ENCODE peak calls at places on chromosomes 7 and 10, in five cellular contexts. U, T, V, H and J are unnamed samples. For H3K27me3, the result is how much of the 10 kb centered on the place peaks cover.

GRCh38 chr7:44104880-44105771 is 981 bp downstream of the AEBP1 start:
- DNase-seq in T (no peak), V (no peak), H (no peak), U (no peak), J (no peak)

GRCh38 chr7:33965116-33965827 is 59.9 kb downstream of the BMPER start:
- DNase-seq in V (no peak), U (no peak), T (no peak), H (no peak), J (no peak)

GRCh38 chr10:6269953-6270867 is 67.5 kb downstream of the PFKFB3 start:
- DNase-seq in T (peak), H (no peak), U (no peak), V (no peak), J (peak)

GRCh38 chr10:3784510-3785250 is at the start of gene KLF6:
- DNase-seq in U (no peak), T (peak), H (peak), V (no peak), J (no peak)

GRCh38 chr10:36666451-36666850 is 458.9 kb upstream of the ANKRD30A start:
- DNase-seq in H (no peak), V (no peak), T (no peak), U (no peak), J (no peak)

GRCh38 chr10:4241724-4242345 is 456.8 kb upstream of the KLF6 start:
- DNase-seq in T (no peak), V (no peak), H (peak), U (no peak), J (no peak)

GRCh38 chr7:2445898-2446555 is 30.2 kb downstream of the GRIFIN start:
- DNase-seq in H (no peak), U (no peak), T (no peak), V (no peak), J (no peak)

GRCh38 chr7:50614721-50615518 is 49.7 kb upstream of the DDC start:
- DNase-seq in T (no peak), H (no peak), V (no peak), U (no peak), J (no peak)

GRCh38 chr10:131569851-131570715 is 258.6 kb upstream of the TCERG1L start:
- DNase-seq in U (peak), H (no peak), T (no peak), V (no peak), J (no peak)

GRCh38 chr7:47032171-47032915 is 549.6 kb downstream of the TNS3 start:
- DNase-seq in V (no peak), T (no peak), U (no peak), H (no peak), J (no peak)

GRCh38 chr10:1739751-1740150 is 2.4 kb upstream of the ADARB2 start:
- DNase-seq in H (no peak), T (no peak), U (peak), V (no peak), J (no peak)

GRCh38 chr10:130498934-130499333 is 362.7 kb downstream of the GLRX3 start:
- DNase-seq in H (no peak), T (no peak), V (no peak), U (no peak), J (no peak)

GRCh38 chr7:33692956-33693355 is 212.4 kb upstream of the BMPER start:
- DNase-seq in T (no peak), U (no peak), H (no peak), V (no peak), J (no peak)

GRCh38 chr7:75869776-75870379 is 9.0 kb upstream of the RHBDD2 start:
- DNase-seq in U (no peak), V (no peak), H (no peak), T (no peak), J (no peak)

GRCh38 chr10:131061221-131061620 is 250.3 kb downstream of the TCERG1L start:
- DNase-seq in H (no peak), V (no peak), T (no peak), U (no peak), J (no peak)

GRCh38 chr10:119667562-119668328 is 16.6 kb downstream of the BAG3 start:
- DNase-seq in U (no peak), H (peak), T (no peak), V (peak), J (no peak)

GRCh38 chr10:127736915-127737562 is at the start of gene FOXI2:
- DNase-seq in U (peak), V (no peak), H (no peak), T (no peak), J (no peak)

GRCh38 chr7:105934577-105935185 is 28.4 kb upstream of the CDHR3 start:
- DNase-seq in V (no peak), H (no peak), T (no peak), U (peak), J (no peak)

GRCh38 chr10:48444861-48445841 is 138.7 kb downstream of the MAPK8 start:
- DNase-seq in V (peak), U (peak), T (no peak), H (no peak), J (no peak)

GRCh38 chr7:19030280-19030679 is 87.2 kb downstream of the TWIST1 start:
- DNase-seq in U (no peak), T (no peak), H (no peak), V (no peak), J (no peak)

GRCh38 chr7:29815181-29816105 is 9.1 kb downstream of the WIPF3 start:
- DNase-seq in H (no peak), U (no peak), V (no peak), T (no peak), J (no peak)

GRCh38 chr7:119270045-119270464 is 1002.9 kb upstream of the KCND2 start:
- DNase-seq in U (peak), H (no peak), V (no peak), T (peak), J (no peak)

GRCh38 chr10:101453791-101454718 is 100.1 kb downstream of the BTRC start:
- DNase-seq in H (no peak), U (no peak), V (no peak), T (no peak), J (no peak)

GRCh38 chr7:125357681-125358440 is 428.2 kb upstream of the POT1 start:
- DNase-seq in H (no peak), T (no peak), U (no peak), V (no peak), J (no peak)

GRCh38 chr10:43693602-43694001 is 44.9 kb upstream of the ZNF32 start:
- DNase-seq in V (no peak), H (no peak), T (no peak), U (no peak), J (no peak)

GRCh38 chr7:48035967-48036478 is 680 bp downstream of the C7orf57 start:
- DNase-seq in V (no peak), H (peak), U (no peak), T (peak), J (no peak)

GRCh38 chr7:150324366-150324961 is 1.1 kb upstream of the ACTR3C start:
- DNase-seq in V (no peak), H (no peak), U (no peak), T (no peak), J (no peak)

GRCh38 chr10:79947083-79947415 is 1.9 kb downstream of the SFTPD start:
- DNase-seq in V (no peak), H (no peak), T (no peak), U (no peak), J (no peak)

GRCh38 chr7:96497567-96497966 is 175.7 kb upstream of the SLC25A13 start:
- DNase-seq in T (no peak), U (no peak), V (no peak), H (no peak), J (no peak)

GRCh38 chr7:70693300-70693689 is 438.6 kb upstream of the GALNT17 start:
- DNase-seq in V (no peak), U (no peak), H (no peak), T (no peak), J (no peak)

GRCh38 chr10:38054361-38054797 is 39.8 kb upstream of the ZNF37A start:
- DNase-seq in V (no peak), T (no peak), U (no peak), H (no peak), J (no peak)

GRCh38 chr7:21903074-21903786 is 42.5 kb downstream of the CDCA7L start:
- DNase-seq in H (no peak), U (no peak), T (no peak), V (no peak), J (no peak)

GRCh38 chr7:95952851-95953250 is 180.5 kb downstream of the DYNC1I1 start:
- DNase-seq in H (no peak), T (no peak), U (no peak), V (no peak), J (no peak)

GRCh38 chr10:14543048-14543903 is 212.6 kb upstream of the FRMD4A start:
- DNase-seq in U (no peak), T (peak), V (no peak), H (no peak), J (no peak)

GRCh38 chr7:24395512-24395911 is 111.5 kb downstream of the NPY start:
- DNase-seq in U (no peak), T (no peak), H (no peak), V (no peak), J (no peak)

GRCh38 chr10:110313674-110314073 is 9.0 kb upstream of the SMNDC1 start:
- DNase-seq in V (no peak), H (no peak), U (no peak), T (no peak), J (no peak)
- TF ChIP-seq CTCF in V (no peak), H (no peak), U (no peak), T (no peak), J (no peak)

GRCh38 chr10:90222939-90223338 is 521.5 kb downstream of the KIF20B start:
- DNase-seq in V (no peak), H (no peak), U (no peak), T (no peak), J (no peak)
- H3K27ac ChIP-seq in V (peak), H (no peak), U (no peak), T (no peak), J (no peak)

GRCh38 chr7:28542410-28542809 is 130.1 kb downstream of the CREB5 start:
- DNase-seq in U (no peak), T (no peak), H (no peak), V (no peak), J (no peak)
- H3K27me3 ChIP-seq in U (under half), T (under half), H (under half), V (under half), J (under half)

GRCh38 chr10:28872592-28873165 is 195.4 kb downstream of the BAMBI start:
- DNase-seq in V (no peak), T (no peak), H (no peak), U (no peak), J (no peak)
- TF ChIP-seq CTCF in V (no peak), T (no peak), H (no peak), U (no peak), J (no peak)

GRCh38 chr10:50552308-50552707 is 71.4 kb downstream of the SGMS1 start:
- DNase-seq in V (no peak), H (no peak), U (no peak), T (no peak), J (no peak)

GRCh38 chr10:50554381-50554994 is 69.3 kb downstream of the SGMS1 start:
- DNase-seq in H (peak), T (no peak), U (no peak), V (no peak), J (no peak)

GRCh38 chr10:50551894-50552293 is 71.9 kb downstream of the SGMS1 start:
- DNase-seq in T (no peak), V (no peak), H (no peak), U (no peak), J (no peak)

GRCh38 chr10:50554995-50555568 is 68.7 kb downstream of the SGMS1 start:
- DNase-seq in U (peak), V (no peak), H (no peak), T (no peak), J (no peak)

GRCh38 chr10:50552771-50553535 is 70.8 kb downstream of the SGMS1 start:
- DNase-seq in V (no peak), U (no peak), H (no peak), T (no peak), J (no peak)
- H3K27ac ChIP-seq in V (no peak), U (no peak), H (peak), T (no peak), J (no peak)